ENCODE peak calls at places on chromosome 1, in four cellular contexts. T, G, L and A are unnamed samples.

GRCh38 chr1:81208441-81208840 is 592.3 kb upstream of the ADGRL2 start:
- DNase-seq in T (no peak), L (no peak), G (no peak), A (no peak)

GRCh38 chr1:20666146-20666545 is 5.0 kb upstream of the DDOST start:
- DNase-seq in L (no peak), T (no peak), G (no peak), A (no peak)

GRCh38 chr1:204326891-204327290 is 32.8 kb downstream of the PLEKHA6 start:
- DNase-seq in T (no peak), G (no peak), L (no peak), A (no peak)

GRCh38 chr1:58290685-58291372 is 255.7 kb downstream of the OMA1 start:
- DNase-seq in L (peak; percentile 51), T (peak; percentile 15), G (no peak), A (no peak)

GRCh38 chr1:110914676-110915075 is 41.7 kb downstream of the CD53 start:
- DNase-seq in T (no peak), G (no peak), L (no peak), A (no peak)

GRCh38 chr1:145985129-145985501 is 11.3 kb downstream of the TXNIP start:
- DNase-seq in G (no peak), L (no peak), T (no peak), A (no peak)

GRCh38 chr1:67355745-67356424 is 48.2 kb downstream of the IL12RB2 start:
- DNase-seq in T (peak; percentile 72), G (no peak), L (peak; percentile 71), A (no peak)

GRCh38 chr1:215583185-215583692 is 16.1 kb downstream of the KCTD3 start:
- DNase-seq in T (no peak), G (no peak), L (peak; percentile 69), A (no peak)

GRCh38 chr1:91603409-91603808 is 102.8 kb downstream of the CDC7 start:
- DNase-seq in G (no peak), T (no peak), L (no peak), A (no peak)

GRCh38 chr1:53562256-53562982 is 103.2 kb downstream of the DMRTB1 start:
- DNase-seq in G (peak; percentile 26), T (no peak), L (no peak), A (no peak)

GRCh38 chr1:183070234-183070922 is 47.2 kb downstream of the LAMC1 start:
- DNase-seq in T (peak; percentile 40), G (no peak), L (no peak), A (no peak)

GRCh38 chr1:47934243-47934805 is 62.9 kb downstream of the TRABD2B start:
- DNase-seq in L (peak; percentile 84), T (peak; percentile 81), G (no peak), A (no peak)

GRCh38 chr1:87894041-87894440 is 565.4 kb downstream of the LMO4 start:
- DNase-seq in L (no peak), G (no peak), T (no peak), A (no peak)

GRCh38 chr1:35443768-35444518 is 113.3 kb downstream of the KIAA0319L start:
- DNase-seq in G (no peak), T (peak; percentile 40), L (no peak), A (no peak)

GRCh38 chr1:207964195-207964966 is 53.5 kb upstream of the CD34 start:
- DNase-seq in L (peak; percentile 61), T (peak; percentile 45), G (no peak), A (no peak)

GRCh38 chr1:242140871-242141270 is 142.0 kb upstream of the MAP1LC3C start:
- DNase-seq in T (no peak), L (no peak), G (no peak), A (no peak)

GRCh38 chr1:39354572-39354971 is 136.9 kb upstream of the BMP8A start:
- DNase-seq in L (no peak), T (no peak), G (no peak), A (no peak)

GRCh38 chr1:31939484-31940329 is 1.5 kb upstream of the PTP4A2 start:
- DNase-seq in G (peak; percentile 72), T (peak; percentile 92), L (peak; percentile 95), A (peak; percentile 50)

GRCh38 chr1:225878282-225878681 is 3.9 kb downstream of the TMEM63A start:
- DNase-seq in L (no peak), T (no peak), G (no peak), A (no peak)

GRCh38 chr1:171754381-171754705 is 12.5 kb upstream of the VAMP4 start:
- DNase-seq in G (no peak), L (peak; percentile 7), T (peak; percentile 81), A (no peak)

GRCh38 chr1:171753685-171754380 is 12.0 kb upstream of the VAMP4 start:
- DNase-seq in G (no peak), T (no peak), L (no peak), A (no peak)

GRCh38 chr1:171754971-171755370 is 13.1 kb upstream of the VAMP4 start:
- DNase-seq in L (no peak), T (peak; percentile 18), G (no peak), A (no peak)

GRCh38 chr1:171751208-171751607 is 9.3 kb upstream of the VAMP4 start:
- DNase-seq in G (no peak), L (no peak), T (no peak), A (no peak)

DNA sequence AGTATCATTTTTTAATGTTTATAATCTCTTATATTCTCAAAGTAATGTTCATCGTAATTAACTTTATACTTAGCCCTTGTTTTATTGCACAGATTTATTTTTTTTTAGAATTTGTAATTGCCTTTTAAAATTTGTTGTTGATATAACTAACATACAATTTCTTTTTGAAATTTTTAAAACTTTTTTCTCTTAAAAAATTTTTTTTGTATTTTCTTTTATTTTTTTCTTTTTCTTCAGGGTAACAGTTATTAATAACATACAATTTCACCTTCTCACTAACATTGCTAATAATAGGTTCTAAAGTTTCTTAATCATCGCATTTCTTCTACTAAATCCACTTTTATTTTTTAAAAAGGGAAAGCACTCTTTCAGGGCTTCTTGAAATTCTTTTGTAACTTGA is 11.3 kb upstream of the VAMP4 start:
- DNase-seq in G (no peak), T (no peak), L (no peak), A (no peak)
- TF ChIP-seq CTCF in G (no peak), T (no peak), L (no peak), A (no peak)

DNA sequence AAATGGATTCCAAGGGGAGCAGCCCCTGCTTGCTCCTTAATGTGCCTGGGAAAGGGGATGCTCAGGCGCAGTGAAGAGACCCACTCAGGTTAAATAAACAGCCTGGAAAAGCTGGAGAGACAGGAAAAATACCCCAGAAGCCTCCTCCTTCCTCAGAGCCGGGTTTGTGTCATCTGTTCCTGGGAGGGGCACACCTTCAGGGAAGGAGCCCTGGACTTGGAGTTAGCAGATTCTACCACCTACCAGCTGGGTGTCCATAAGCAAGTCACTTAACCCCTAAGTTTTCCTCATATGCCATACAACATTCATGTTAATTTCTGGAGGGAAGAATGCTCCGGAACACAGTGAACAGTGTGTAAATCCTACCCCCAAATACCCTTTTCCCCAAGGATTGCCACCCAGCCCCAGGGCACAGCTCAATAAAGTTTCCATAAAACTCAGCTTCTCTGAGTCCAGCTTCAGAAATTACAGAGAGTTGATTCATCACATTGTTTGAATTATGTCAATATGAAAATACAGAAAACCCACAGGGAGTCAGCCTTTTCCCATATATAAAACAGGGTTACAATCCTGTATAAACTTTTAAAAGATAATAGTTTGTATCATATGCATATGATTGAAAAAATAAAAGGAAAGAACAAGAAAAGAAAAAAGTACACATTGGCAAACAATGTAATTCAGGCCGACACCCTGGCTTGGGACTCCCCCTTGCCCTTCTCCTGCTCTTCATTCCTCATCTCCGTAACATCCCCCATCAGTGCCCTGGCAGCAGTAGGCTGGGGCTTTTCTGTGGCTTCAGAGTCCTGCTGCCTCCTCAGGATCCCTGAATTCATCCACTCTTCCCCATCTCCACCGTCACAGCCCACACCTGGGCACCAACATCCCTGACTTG is 291.8 kb upstream of the USP24 start:
- DNase-seq in T (peak; percentile 36), G (no peak), L (peak; percentile 34), A (no peak)
- TF ChIP-seq CTCF in T (no peak), G (no peak), L (no peak), A (no peak)

GRCh38 chr1:221979461-221980032 is 237.7 kb upstream of the DUSP10 start:
- DNase-seq in T (no peak), G (no peak), L (peak; percentile 54), A (no peak)
- TF ChIP-seq CTCF in T (peak; percentile 32), G (no peak), L (peak; percentile 72), A (peak; percentile 52)

DNA sequence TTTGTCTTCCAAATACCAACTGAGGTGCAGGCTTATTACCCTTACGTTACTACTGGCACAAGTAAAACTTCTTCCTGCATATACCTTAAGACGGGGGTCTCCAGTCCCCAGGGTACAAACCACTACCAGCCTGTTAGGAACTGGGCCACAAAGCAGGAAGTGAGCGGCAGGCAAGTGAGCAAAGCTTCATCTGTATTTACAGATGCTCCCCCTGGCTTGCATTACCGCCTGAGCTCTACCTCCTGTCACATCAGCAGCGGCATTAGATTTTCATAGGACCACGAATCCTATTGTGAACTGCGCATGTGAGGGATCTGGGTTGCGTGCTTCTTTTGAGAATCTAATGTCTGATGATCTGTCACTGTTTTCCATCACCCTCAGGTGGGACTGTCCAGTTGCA is 113.1 kb downstream of the SLC45A1 start:
- DNase-seq in T (no peak), G (peak; percentile 44), L (no peak), A (no peak)
- TF ChIP-seq CTCF in T (peak; percentile 3), G (peak; percentile 56), L (no peak), A (no peak)

GRCh38 chr1:90361026-90361425 is 356.1 kb downstream of the BARHL2 start:
- DNase-seq in L (no peak), T (no peak), G (no peak), A (no peak)

GRCh38 chr1:90357980-90358379 is 359.1 kb downstream of the BARHL2 start:
- DNase-seq in G (no peak), L (peak; percentile 3), T (no peak), A (no peak)

GRCh38 chr1:90362163-90362562 is 354.9 kb downstream of the BARHL2 start:
- DNase-seq in T (no peak), L (no peak), G (no peak), A (no peak)

GRCh38 chr1:90358448-90358847 is 358.7 kb downstream of the BARHL2 start:
- DNase-seq in T (no peak), G (no peak), L (no peak), A (no peak)

GRCh38 chr1:90359994-90360393 is 357.1 kb downstream of the BARHL2 start:
- DNase-seq in G (no peak), L (no peak), T (no peak), A (no peak)
- TF ChIP-seq CTCF in G (no peak), L (no peak), T (no peak), A (no peak)

GRCh38 chr1:7485086-7485780 is 285.9 kb upstream of the VAMP3 start:
- DNase-seq in T (no peak), G (no peak), L (no peak), A (no peak)

GRCh38 chr1:7483634-7484383 is 287.3 kb upstream of the VAMP3 start:
- DNase-seq in T (no peak), L (no peak), G (no peak), A (no peak)

GRCh38 chr1:7481194-7481593 is 289.9 kb upstream of the VAMP3 start:
- DNase-seq in L (no peak), T (no peak), G (no peak), A (no peak)

GRCh38 chr1:7482077-7482476 is 289.0 kb upstream of the VAMP3 start:
- DNase-seq in G (no peak), T (no peak), L (no peak), A (no peak)

GRCh38 chr1:7482772-7483495 is 288.2 kb upstream of the VAMP3 start:
- DNase-seq in T (no peak), G (no peak), L (no peak), A (no peak)
- TF ChIP-seq CTCF in T (no peak), G (no peak), L (no peak), A (no peak)